ENCODE peak calls at places on chromosomes 11 and 22, in four cellular contexts. Z, M, Y and B are unnamed samples.

GRCh38 chr11:34299284-34299961 is 58.4 kb downstream of the ABTB2 start:
- DNase-seq in M (no peak), Y (no peak), Z (no peak), B (no peak)

GRCh38 chr11:120135838-120136237 is 2.1 kb downstream of the TRIM29 start:
- DNase-seq in Y (no peak), Z (no peak), M (peak), B (no peak)

GRCh38 chr11:65262775-65263174 is 1.0 kb downstream of the POLA2 start:
- DNase-seq in M (no peak), Y (no peak), Z (peak), B (no peak)

GRCh38 chr11:111347002-111347722 is 31.9 kb downstream of the POU2AF1 start:
- DNase-seq in M (no peak), Y (peak), Z (peak), B (no peak)

GRCh38 chr11:120224872-120225371 is 14.1 kb downstream of the OAF start:
- DNase-seq in Z (no peak), Y (no peak), M (peak), B (no peak)

GRCh38 chr11:124322356-124322755 is 2.4 kb upstream of the OR8D2 start:
- DNase-seq in M (no peak), Z (no peak), Y (no peak), B (no peak)

GRCh38 chr11:1827931-1828330 is 6.9 kb upstream of the SYT8 start:
- DNase-seq in M (no peak), Y (no peak), Z (no peak), B (peak)

GRCh38 chr11:69280451-69280850 is 13.5 kb upstream of the MYEOV start:
- DNase-seq in Z (no peak), M (no peak), Y (peak), B (no peak)

GRCh38 chr11:84691830-84692229 is 935.3 kb downstream of the DLG2 start:
- DNase-seq in Z (no peak), Y (no peak), M (no peak), B (no peak)

GRCh38 chr11:88175004-88175706 is at the start of gene RAB38:
- DNase-seq in M (peak), Y (no peak), Z (peak), B (peak)

GRCh38 chr11:60788401-60789110 is 3.4 kb downstream of the MS4A10 start:
- DNase-seq in Y (no peak), M (no peak), Z (no peak), B (peak)

GRCh38 chr11:121670792-121671275 is 218.1 kb upstream of the SORL1-AS1 start:
- DNase-seq in Y (no peak), M (no peak), Z (no peak), B (no peak)

GRCh38 chr22:24695958-24696511 is 78.5 kb downstream of the PIWIL3 start:
- DNase-seq in Y (peak), M (no peak), Z (no peak), B (peak)

GRCh38 chr11:122099345-122100045 is 16.5 kb downstream of the BLID start:
- DNase-seq in Y (peak), Z (no peak), M (no peak), B (no peak)